ENCODE peak calls at places on chromosome 1, in seven cellular contexts. X is coronary artery, E is dorsolateral prefrontal cortex, N is lower lobe of right lung, F is Calu3, Q is stomach, C is RWPE1. W is an unnamed sample.

GRCh38 chr1:10733967-10734366 is 62.5 kb downstream of the CASZ1 start:
- DNase-seq in X (no peak), E (no peak), N (peak; percentile 81), F (no peak), Q (no peak), C (no peak), W (no peak)

GRCh38 chr1:74971982-74972381 is 162.2 kb upstream of the LHX8 start:
- DNase-seq in X (no peak), E (no peak), N (no peak), F (no peak), Q (no peak), C (no peak), W (no peak)

GRCh38 chr1:168098534-168099313 is 38.0 kb downstream of the GPR161 start:
- DNase-seq in X (peak; percentile 64), E (no peak), N (no peak), F (no peak), Q (no peak), C (no peak), W (peak; percentile 68)

GRCh38 chr1:43582162-43582566 is 51.5 kb downstream of the PTPRF start:
- DNase-seq in X (no peak), E (peak; percentile 80), N (no peak), F (peak; percentile 81), Q (peak; percentile 68), C (peak; percentile 98), W (no peak)

GRCh38 chr1:36400825-36401601 is 3.3 kb upstream of the LSM10 start:
- DNase-seq in X (no peak), E (peak; percentile 59), N (peak; percentile 92), F (no peak), Q (peak; percentile 55), C (no peak), W (peak; percentile 96)

GRCh38 chr1:54835970-54836369 is 34.8 kb upstream of the TTC22 start:
- DNase-seq in X (no peak), E (no peak), N (no peak), F (no peak), Q (peak; percentile 49), C (no peak), W (peak; percentile 59)

GRCh38 chr1:210373878-210374599 is 45.3 kb downstream of the HHAT start:
- DNase-seq in X (no peak), E (peak; percentile 59), N (peak; percentile 54), F (peak; percentile 93), Q (peak; percentile 52), C (peak; percentile 86), W (no peak)

GRCh38 chr1:37070126-37070525 is 35.8 kb upstream of the GRIK3 start:
- DNase-seq in X (no peak), E (no peak), N (no peak), F (no peak), Q (no peak), C (no peak), W (no peak)

GRCh38 chr1:24705260-24706073 is 39.8 kb upstream of the CLIC4 start:
- DNase-seq in X (no peak), E (peak; percentile 88), N (peak; percentile 89), F (peak; percentile 90), Q (peak; percentile 85), C (peak; percentile 96), W (no peak)

GRCh38 chr1:60463146-60463545 is 389.6 kb upstream of the C1orf87 start:
- DNase-seq in X (no peak), E (no peak), N (no peak), F (no peak), Q (no peak), C (no peak), W (no peak)

GRCh38 chr1:19074902-19075721 is 118.6 kb upstream of the IFFO2 start:
- DNase-seq in X (no peak), E (no peak), N (peak; percentile 65), F (no peak), Q (peak; percentile 78), C (peak; percentile 91), W (no peak)

GRCh38 chr1:214224605-214225354 is 56.2 kb upstream of the SMYD2 start:
- DNase-seq in X (no peak), E (no peak), N (no peak), F (peak; percentile 11), Q (no peak), C (no peak), W (no peak)

GRCh38 chr1:158570480-158570879 is at the start of gene OR6P1:
- DNase-seq in X (no peak), E (no peak), N (no peak), F (no peak), Q (no peak), C (no peak), W (no peak)

GRCh38 chr1:205279986-205280385 is 41.6 kb downstream of the NUAK2 start:
- DNase-seq in X (no peak), E (no peak), N (no peak), F (no peak), Q (no peak), C (no peak), W (no peak)

GRCh38 chr1:96772972-96773371 is 51.4 kb downstream of the PTBP2 start:
- DNase-seq in X (no peak), E (no peak), N (no peak), F (no peak), Q (no peak), C (no peak), W (no peak)

GRCh38 chr1:181111559-181111958 is 23.1 kb downstream of the IER5 start:
- DNase-seq in X (no peak), E (no peak), N (no peak), F (no peak), Q (no peak), C (no peak), W (no peak)

GRCh38 chr1:243751506-243751905 is 98.5 kb downstream of the AKT3 start:
- DNase-seq in X (no peak), E (no peak), N (no peak), F (no peak), Q (no peak), C (no peak), W (no peak)

GRCh38 chr1:93969371-93969770 is 60.1 kb upstream of the GCLM start:
- DNase-seq in X (no peak), E (no peak), N (no peak), F (no peak), Q (no peak), C (no peak), W (no peak)

GRCh38 chr1:40820251-40820797 is 36.7 kb downstream of the KCNQ4 start:
- DNase-seq in X (no peak), E (no peak), N (no peak), F (no peak), Q (no peak), C (no peak), W (no peak)

GRCh38 chr1:116832268-116832931 is 77.3 kb upstream of the PTGFRN start:
- DNase-seq in X (no peak), E (no peak), N (no peak), F (no peak), Q (no peak), C (no peak), W (no peak)

GRCh38 chr1:243409284-243409683 is 153.4 kb downstream of the SDCCAG8 start:
- DNase-seq in X (no peak), E (no peak), N (no peak), F (peak; percentile 37), Q (no peak), C (no peak), W (no peak)

GRCh38 chr1:117346206-117346928 is 20.9 kb upstream of the MAN1A2 start:
- DNase-seq in X (no peak), E (no peak), N (no peak), F (no peak), Q (no peak), C (no peak), W (no peak)

GRCh38 chr1:115280073-115280472 is 58.0 kb downstream of the NGF start:
- DNase-seq in X (no peak), E (no peak), N (no peak), F (no peak), Q (no peak), C (no peak), W (no peak)

GRCh38 chr1:150622219-150622975 is 7.0 kb downstream of the ENSA start:
- DNase-seq in X (no peak), E (no peak), N (peak; percentile 68), F (no peak), Q (no peak), C (no peak), W (no peak)
- TF ChIP-seq CTCF in X (no peak), E (no peak), N (no peak), F (no peak), Q (no peak), C (no peak), W (no peak)

GRCh38 chr1:182291584-182292192 is 99.9 kb downstream of the GLUL start:
- DNase-seq in X (no peak), E (no peak), N (no peak), F (no peak), Q (peak; percentile 55), C (no peak), W (no peak)
- TF ChIP-seq CTCF in X (no peak), E (no peak), N (no peak), F (no peak), Q (no peak), C (no peak), W (no peak)

GRCh38 chr1:91406773-91407389 is 2.2 kb upstream of the HFM1 start:
- DNase-seq in X (no peak), E (no peak), N (no peak), F (peak; percentile 40), Q (no peak), C (no peak), W (no peak)
- TF ChIP-seq CTCF in X (no peak), E (no peak), N (no peak), F (no peak), Q (no peak), C (no peak), W (no peak)

GRCh38 chr1:47571161-47571560 is 133.3 kb downstream of the FOXD2 start:
- DNase-seq in X (no peak), E (no peak), N (no peak), F (no peak), Q (no peak), C (no peak), W (no peak)

GRCh38 chr1:47569261-47569660 is 131.4 kb downstream of the FOXD2 start:
- DNase-seq in X (no peak), E (no peak), N (no peak), F (no peak), Q (no peak), C (no peak), W (no peak)

GRCh38 chr1:47568763-47569162 is 130.9 kb downstream of the FOXD2 start:
- DNase-seq in X (no peak), E (peak; percentile 63), N (no peak), F (no peak), Q (no peak), C (no peak), W (no peak)

GRCh38 chr1:47571952-47572351 is 134.1 kb downstream of the FOXD2 start:
- DNase-seq in X (no peak), E (no peak), N (no peak), F (no peak), Q (no peak), C (no peak), W (no peak)

DNA sequence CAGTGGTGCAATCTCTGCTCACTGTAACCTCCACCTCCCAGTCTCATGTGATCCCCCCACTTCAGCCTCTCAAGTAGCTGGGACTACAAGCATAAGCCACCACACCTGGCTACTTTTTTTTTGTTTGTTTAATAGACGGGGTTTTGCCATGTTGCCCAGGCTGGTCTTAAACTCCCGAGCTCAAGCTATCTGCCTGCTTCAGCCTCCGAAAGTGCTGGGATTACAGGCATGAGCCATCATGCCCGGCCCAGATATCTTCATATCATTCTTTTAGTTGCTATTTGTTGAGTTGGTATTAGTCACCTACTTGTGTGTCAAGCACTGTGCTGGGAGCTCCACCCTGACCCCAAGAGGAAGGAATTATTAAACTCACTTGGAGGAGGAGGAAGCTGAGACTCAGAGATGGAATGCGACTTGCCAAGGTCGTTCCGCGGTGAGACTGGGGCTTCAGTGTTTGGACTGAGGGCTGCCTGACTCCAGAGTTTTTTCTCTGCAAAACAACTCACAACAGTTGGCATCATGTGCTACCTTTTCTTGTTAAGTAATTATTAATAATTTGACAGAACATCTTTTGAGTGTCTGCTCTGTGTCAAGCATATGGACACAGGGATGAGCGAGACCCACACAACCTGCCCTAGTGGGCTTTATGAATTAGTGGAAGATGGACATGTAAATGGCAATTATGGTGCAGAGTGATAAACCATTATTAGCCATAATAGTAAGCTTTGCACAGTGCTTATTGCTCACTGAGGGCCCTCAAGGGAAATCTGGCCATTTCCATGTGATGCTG is 132.0 kb downstream of the FOXD2 start:
- DNase-seq in X (no peak), E (no peak), N (peak; percentile 70), F (peak; percentile 81), Q (peak; percentile 65), C (peak; percentile 97), W (no peak)
- TF ChIP-seq CTCF in X (no peak), E (no peak), N (peak; percentile 58), F (no peak), Q (peak; percentile 46), C (peak; percentile 58), W (peak; percentile 60)